ENCODE peak calls at places on chromosomes 13 and 19, in eight cellular contexts. E is effector memory CD4-positive, alpha-beta T cell; H is LoVo; D is lower leg skin; R is thoracic aorta; U is H54; C is glutamatergic neuron; O is brain microvascular endothelial cell. M is an unnamed sample.

GRCh38 chr19:50417138-50417849 is 1.4 kb upstream of the SPIB start:
- DNase-seq in O (no peak), C (no peak), U (no peak), R (no peak), E (no peak), D (no peak), H (no peak), M (no peak)

GRCh38 chr13:43908156-43909126 is 28.7 kb downstream of the LACC1 start:
- DNase-seq in U (no peak), D (no peak), O (peak; percentile 62), H (peak; percentile 41), C (no peak), R (no peak), E (no peak), M (no peak)

GRCh38 chr13:98466634-98467236 is 110.2 kb downstream of the STK24 start:
- DNase-seq in E (no peak), H (no peak), D (no peak), R (no peak), C (peak; percentile 83), O (peak; percentile 81), U (peak; percentile 77), M (peak; percentile 31)

GRCh38 chr19:3536429-3537100 is 2.4 kb upstream of the TEKTIP1 start:
- DNase-seq in E (no peak), U (no peak), O (no peak), D (peak; percentile 92), H (no peak), R (no peak), C (peak; percentile 70), M (no peak)

GRCh38 chr13:92901739-92902138 is 324.9 kb upstream of the GPC6 start:
- DNase-seq in H (no peak), D (no peak), R (no peak), O (no peak), E (no peak), C (no peak), U (no peak), M (no peak)

GRCh38 chr19:51064534-51065220 is at the start of gene KLK13:
- DNase-seq in E (no peak), U (no peak), R (no peak), O (no peak), C (peak; percentile 34), H (peak; percentile 5), D (peak; percentile 81), M (no peak)

GRCh38 chr13:111564657-111565056 is 244.2 kb downstream of the TEX29 start:
- DNase-seq in E (no peak), D (no peak), U (no peak), R (no peak), H (no peak), O (no peak), C (no peak), M (no peak)

GRCh38 chr19:29798783-29799182 is 13.0 kb upstream of the CCNE1 start:
- DNase-seq in O (no peak), C (no peak), D (no peak), U (peak; percentile 62), E (no peak), R (no peak), H (no peak), M (no peak)

GRCh38 chr13:101149735-101150380 is 266.4 kb downstream of the NALCN start:
- DNase-seq in C (peak; percentile 63), D (no peak), R (no peak), U (peak; percentile 36), O (peak; percentile 45), E (no peak), H (no peak), M (peak; percentile 24)

GRCh38 chr13:110812111-110812868 is 98.8 kb downstream of the ING1 start:
- DNase-seq in O (no peak), C (no peak), U (no peak), D (peak; percentile 64), H (no peak), R (no peak), E (no peak), M (no peak)

GRCh38 chr13:62123409-62123808 is 707.8 kb upstream of the PCDH20 start:
- DNase-seq in R (no peak), U (no peak), C (no peak), O (no peak), D (no peak), E (no peak), H (no peak), M (no peak)

GRCh38 chr13:63124863-63125262 is 1709.2 kb upstream of the PCDH20 start:
- DNase-seq in R (no peak), E (no peak), C (no peak), D (no peak), O (no peak), U (no peak), H (no peak), M (no peak)

GRCh38 chr19:49362926-49363264 is 679 bp upstream of the TEAD2 start:
- DNase-seq in D (no peak), H (no peak), O (peak; percentile 16), R (no peak), E (no peak), U (peak; percentile 39), C (no peak), M (no peak)

GRCh38 chr13:52345048-52345447 is 60.9 kb downstream of the THSD1 start:
- DNase-seq in E (no peak), H (no peak), D (no peak), C (no peak), U (no peak), R (no peak), O (peak; percentile 24), M (no peak)

GRCh38 chr19:33268162-33268991 is 34.0 kb downstream of the CEBPA start:
- DNase-seq in U (no peak), E (no peak), C (no peak), R (no peak), D (no peak), H (no peak), O (no peak), M (no peak)

GRCh38 chr13:24854311-24854710 is 90.3 kb downstream of the RNF17 start:
- DNase-seq in H (no peak), O (no peak), R (no peak), D (no peak), U (no peak), E (no peak), C (no peak), M (no peak)

GRCh38 chr13:44407379-44407778 is 33.8 kb downstream of the SERP2 start:
- DNase-seq in D (no peak), E (no peak), H (no peak), C (no peak), O (no peak), R (no peak), U (no peak), M (no peak)

GRCh38 chr13:22839554-22840286 is 341.1 kb upstream of the SGCG start:
- DNase-seq in O (no peak), H (no peak), R (no peak), E (no peak), U (no peak), C (no peak), D (no peak), M (no peak)

GRCh38 chr19:18203408-18203862 is 407 bp downstream of the RAB3A start:
- DNase-seq in C (no peak), D (no peak), R (no peak), H (no peak), E (no peak), O (no peak), U (no peak), M (no peak)

GRCh38 chr13:37686501-37686900 is 87.9 kb upstream of the POSTN start:
- DNase-seq in O (no peak), D (no peak), C (no peak), U (no peak), E (no peak), H (no peak), R (no peak), M (no peak)

GRCh38 chr13:111043575-111043982 is 71.5 kb upstream of the ARHGEF7 start:
- DNase-seq in D (peak; percentile 90), R (no peak), O (peak; percentile 95), E (no peak), H (peak; percentile 6), C (no peak), U (peak; percentile 74), M (no peak)

GRCh38 chr19:45091031-45091918 is 1.7 kb upstream of the PPP1R37 start:
- DNase-seq in O (peak; percentile 98), C (peak; percentile 99), H (peak; percentile 98), U (peak; percentile 73), E (peak; percentile 94), D (peak; percentile 99), R (peak; percentile 94), M (peak; percentile 100)

GRCh38 chr13:97308735-97309429 is 86.7 kb downstream of the MBNL2 start:
- DNase-seq in O (peak; percentile 17), D (no peak), E (no peak), C (no peak), H (no peak), R (no peak), U (peak; percentile 35), M (no peak)

GRCh38 chr13:44300895-44301638 is 72.6 kb upstream of the SERP2 start:
- DNase-seq in R (no peak), C (no peak), E (no peak), D (no peak), U (peak; percentile 21), H (peak; percentile 58), O (peak; percentile 61), M (no peak)

GRCh38 chr19:7382694-7383093 is 34.0 kb downstream of the ARHGEF18 start:
- DNase-seq in D (no peak), E (no peak), U (no peak), R (no peak), O (no peak), C (no peak), H (no peak), M (no peak)

GRCh38 chr19:49767967-49768581 is 1.3 kb downstream of the AP2A1 start:
- DNase-seq in R (no peak), D (no peak), H (no peak), O (no peak), E (no peak), C (no peak), U (no peak), M (no peak)

GRCh38 chr13:48570225-48570828 is 37.4 kb upstream of the RCBTB2 start:
- DNase-seq in E (no peak), O (no peak), H (no peak), C (no peak), D (no peak), R (no peak), U (no peak), M (no peak)

GRCh38 chr19:49182848-49183375 is 25.3 kb downstream of the TRPM4 start:
- DNase-seq in C (no peak), E (no peak), O (no peak), U (no peak), D (no peak), H (no peak), R (no peak), M (no peak)

GRCh38 chr13:57631607-57632275 is at the start of gene PCDH17:
- DNase-seq in O (peak; percentile 25), E (no peak), H (no peak), D (no peak), R (no peak), C (peak; percentile 50), U (no peak), M (no peak)

GRCh38 chr19:5563941-5564612 is 3.7 kb downstream of the TINCR start:
- DNase-seq in R (no peak), E (no peak), H (no peak), D (no peak), C (no peak), O (peak; percentile 23), U (no peak), M (no peak)